ENCODE peak calls at places on chromosome 18, in six cellular contexts. P, E, F, K, Z and R are unnamed samples.

GRCh38 chr18:10139783-10140410 is 226.1 kb downstream of the VAPA start:
- DNase-seq in Z (no peak), F (no peak), K (no peak), E (no peak), P (no peak), R (no peak)

GRCh38 chr18:58635891-58636290 is 7.0 kb upstream of the ALPK2 start:
- DNase-seq in E (no peak), K (no peak), Z (no peak), P (no peak), F (no peak), R (peak; percentile 76)

GRCh38 chr18:13544953-13545352 is 181.4 kb downstream of the FAM210A start:
- DNase-seq in Z (no peak), F (no peak), E (no peak), K (no peak), P (no peak), R (no peak)

GRCh38 chr18:74342416-74343043 is 26.9 kb downstream of the C18orf63 start:
- DNase-seq in K (peak; percentile 3), F (peak; percentile 45), P (no peak), Z (peak; percentile 40), E (no peak), R (peak; percentile 26)

GRCh38 chr18:61435064-61435652 is 101.9 kb downstream of the CDH20 start:
- DNase-seq in Z (no peak), K (peak; percentile 18), F (no peak), P (peak; percentile 9), E (no peak), R (no peak)

GRCh38 chr18:79380816-79381806 is 14.6 kb upstream of the NFATC1 start:
- DNase-seq in Z (peak; percentile 12), F (no peak), P (peak; percentile 85), E (peak; percentile 88), K (peak; percentile 29), R (no peak)

GRCh38 chr18:54787616-54788015 is 40.7 kb upstream of the RAB27B start:
- DNase-seq in F (no peak), Z (no peak), P (no peak), E (no peak), K (no peak), R (no peak)

GRCh38 chr18:28766721-28767120 is 589.8 kb upstream of the CDH2 start:
- DNase-seq in F (no peak), K (no peak), E (no peak), P (no peak), Z (no peak), R (no peak)

GRCh38 chr18:56743115-56743514 is 92.0 kb downstream of the WDR7 start:
- DNase-seq in P (no peak), E (no peak), F (no peak), Z (no peak), K (no peak), R (no peak)

GRCh38 chr18:63258749-63259580 is 60.6 kb downstream of the BCL2 start:
- DNase-seq in F (no peak), Z (peak; percentile 8), P (no peak), E (no peak), K (peak; percentile 60), R (no peak)

GRCh38 chr18:21439453-21439852 is 161.1 kb downstream of the ESCO1 start:
- DNase-seq in K (no peak), P (peak; percentile 60), F (no peak), E (no peak), Z (no peak), R (peak; percentile 93)